ENCODE peak calls at places on chromosomes 12 and 14, in nine cellular contexts. Z, L, T, O, M, B, D, R and C are unnamed samples. For H3K4me1, the result is how much of the 10 kb centered on the place peaks cover.

GRCh38 chr14:94114589-94115067 is 4.1 kb downstream of the IFI27 start:
- DNase-seq in Z (no peak), L (peak), T (no peak), O (no peak), M (no peak), B (peak), D (peak), R (no peak), C (no peak)

GRCh38 chr12:57811028-57811755 is 7.3 kb downstream of the AVIL start:
- DNase-seq in Z (no peak), L (no peak), T (no peak), O (no peak), M (no peak), B (no peak), D (no peak), R (no peak), C (no peak)

GRCh38 chr12:94458882-94459772 is 540 bp downstream of the CEP83 start:
- DNase-seq in Z (peak), L (no peak), T (peak), O (peak), M (peak), B (no peak), D (no peak), R (no peak), C (no peak)

GRCh38 chr14:90061849-90062794 is at the start of gene KCNK13:
- DNase-seq in Z (no peak), L (no peak), T (peak), O (peak), M (no peak), B (no peak), D (peak), R (no peak), C (peak)

GRCh38 chr14:91095178-91095577 is 18.7 kb upstream of the DGLUCY start:
- DNase-seq in Z (no peak), L (no peak), T (no peak), O (no peak), M (no peak), B (no peak), D (no peak), R (no peak), C (no peak)

GRCh38 chr12:58171914-58172313 is 230.5 kb downstream of the ATP23 start:
- DNase-seq in Z (peak), L (no peak), T (no peak), O (no peak), M (no peak), B (no peak), D (no peak), R (no peak), C (no peak)

GRCh38 chr12:110744697-110745264 is 2.1 kb upstream of the PPP1CC start:
- DNase-seq in Z (no peak), L (no peak), T (peak), O (peak), M (no peak), B (no peak), D (no peak), R (no peak), C (no peak)

GRCh38 chr12:75526655-75527511 is 15.5 kb upstream of the KRR1 start:
- DNase-seq in Z (peak), L (no peak), T (peak), O (peak), M (peak), B (no peak), D (no peak), R (no peak), C (no peak)

GRCh38 chr14:84209021-84209420 is 1320.9 kb upstream of the FLRT2 start:
- DNase-seq in Z (no peak), L (no peak), T (no peak), O (no peak), M (no peak), B (no peak), D (no peak), R (no peak), C (no peak)

GRCh38 chr12:92290881-92291280 is 145.2 kb upstream of the BTG1 start:
- DNase-seq in Z (peak), L (no peak), T (peak), O (no peak), M (no peak), B (no peak), D (no peak), R (no peak), C (no peak)

GRCh38 chr12:14910090-14910915 is 24.6 kb upstream of the MGP start:
- DNase-seq in Z (peak), L (no peak), T (peak), O (peak), M (no peak), B (no peak), D (no peak), R (no peak), C (no peak)

GRCh38 chr12:109329710-109330109 is 18.0 kb upstream of the MYO1H start:
- DNase-seq in Z (no peak), L (no peak), T (no peak), O (no peak), M (no peak), B (no peak), D (no peak), R (no peak), C (no peak)

GRCh38 chr14:96037891-96038557 is 1.1 kb upstream of the C14orf132 start:
- DNase-seq in Z (no peak), L (peak), T (peak), O (no peak), M (no peak), B (no peak), D (no peak), R (peak), C (peak)

GRCh38 chr12:6494968-6495367 is 1.1 kb downstream of the NCAPD2 start:
- DNase-seq in Z (no peak), L (no peak), T (peak), O (peak), M (no peak), B (no peak), D (no peak), R (no peak), C (no peak)
- H3K4me3 ChIP-seq in Z (peak), L (peak), T (peak), O (peak), M (peak), B (no peak), D (no peak), R (peak), C (peak)

GRCh38 chr12:6961695-6962284 is 8.7 kb downstream of the PHB2 start:
- DNase-seq in Z (peak), L (peak), T (peak), O (peak), M (peak), B (peak), D (peak), R (peak), C (peak)
- H3K4me1 ChIP-seq in Z (under half), L (under half), T (under half), O (under half), M (under half), B (under half), D (under half), R (half or more), C (half or more)

GRCh38 chr14:74952195-74952665 is 3.2 kb downstream of the PGF start:
- DNase-seq in Z (no peak), L (no peak), T (no peak), O (no peak), M (no peak), B (no peak), D (no peak), R (no peak), C (no peak)
- H3K4me3 ChIP-seq in Z (no peak), L (no peak), T (no peak), O (no peak), M (no peak), B (no peak), D (no peak), R (no peak), C (peak)

GRCh38 chr14:69620211-69620611 is 8.8 kb downstream of the SUSD6 start:
- DNase-seq in Z (peak), L (no peak), T (peak), O (no peak), M (no peak), B (no peak), D (no peak), R (no peak), C (no peak)

GRCh38 chr14:69626132-69626500 is 14.7 kb downstream of the SUSD6 start:
- DNase-seq in Z (no peak), L (no peak), T (no peak), O (no peak), M (no peak), B (no peak), D (no peak), R (no peak), C (no peak)

GRCh38 chr14:69620981-69621380 is 9.6 kb downstream of the SUSD6 start:
- DNase-seq in Z (no peak), L (no peak), T (no peak), O (no peak), M (no peak), B (no peak), D (no peak), R (no peak), C (no peak)

GRCh38 chr14:69625299-69626131 is 14.1 kb downstream of the SUSD6 start:
- DNase-seq in Z (peak), L (no peak), T (peak), O (no peak), M (no peak), B (no peak), D (no peak), R (peak), C (peak)

DNA sequence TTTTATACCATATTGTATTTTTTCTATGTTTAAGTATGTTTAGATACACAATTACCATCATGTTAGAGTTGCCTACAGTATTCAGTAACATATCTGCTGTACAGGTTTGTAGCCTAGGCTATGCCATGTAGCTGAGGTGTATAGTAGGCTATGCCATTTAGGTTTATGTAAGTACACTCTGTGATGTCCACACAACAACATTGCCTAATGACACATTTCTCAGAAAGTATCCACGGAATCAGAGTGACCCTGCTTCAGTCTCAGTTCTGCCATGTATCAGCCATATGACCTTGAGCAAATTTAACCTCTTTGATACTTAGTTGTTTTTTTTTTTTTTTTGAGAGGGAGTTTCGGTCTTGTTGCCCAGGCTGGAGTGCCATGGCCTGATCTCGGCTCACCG is 12.7 kb downstream of the SUSD6 start:
- DNase-seq in Z (no peak), L (no peak), T (no peak), O (no peak), M (no peak), B (no peak), D (no peak), R (no peak), C (no peak)
- H3K4me1 ChIP-seq in Z (under half), L (under half), T (under half), O (under half), M (under half), B (under half), D (under half), R (half or more), C (half or more)

GRCh38 chr14:65704412-65704811 is 291.9 kb downstream of the FUT8 start:
- DNase-seq in Z (peak), L (no peak), T (no peak), O (no peak), M (no peak), B (no peak), D (no peak), R (no peak), C (no peak)
- H3K4me3 ChIP-seq in Z (no peak), L (no peak), T (no peak), O (no peak), M (no peak), B (no peak), D (no peak), R (no peak), C (no peak)

GRCh38 chr14:54651649-54652048 is 84.7 kb downstream of the SAMD4A start:
- DNase-seq in Z (peak), L (no peak), T (peak), O (peak), M (no peak), B (no peak), D (no peak), R (no peak), C (no peak)

GRCh38 chr14:54652890-54653201 is 85.9 kb downstream of the SAMD4A start:
- DNase-seq in Z (no peak), L (no peak), T (no peak), O (no peak), M (no peak), B (no peak), D (no peak), R (no peak), C (no peak)

GRCh38 chr14:54654600-54654999 is 87.7 kb downstream of the SAMD4A start:
- DNase-seq in Z (no peak), L (no peak), T (no peak), O (no peak), M (no peak), B (no peak), D (no peak), R (no peak), C (no peak)

GRCh38 chr14:54652188-54652889 is 85.4 kb downstream of the SAMD4A start:
- DNase-seq in Z (peak), L (peak), T (peak), O (peak), M (peak), B (peak), D (no peak), R (peak), C (peak)

GRCh38 chr14:54653764-54654469 is 87.0 kb downstream of the SAMD4A start:
- DNase-seq in Z (peak), L (no peak), T (peak), O (peak), M (no peak), B (no peak), D (no peak), R (no peak), C (peak)
- H3K4me1 ChIP-seq in Z (half or more), L (under half), T (half or more), O (half or more), M (under half), B (under half), D (under half), R (under half), C (half or more)

GRCh38 chr14:60720391-60720790 is 3.8 kb downstream of the SIX4 start:
- DNase-seq in Z (no peak), L (no peak), T (no peak), O (no peak), M (no peak), B (no peak), D (no peak), R (no peak), C (no peak)
- H3K4me3 ChIP-seq in Z (peak), L (no peak), T (no peak), O (peak), M (no peak), B (no peak), D (no peak), R (no peak), C (no peak)

GRCh38 chr14:100567877-100568163 is 19.4 kb downstream of the BEGAIN start:
- DNase-seq in Z (no peak), L (no peak), T (no peak), O (no peak), M (no peak), B (no peak), D (no peak), R (no peak), C (no peak)

GRCh38 chr14:100568164-100568997 is 18.8 kb downstream of the BEGAIN start:
- DNase-seq in Z (no peak), L (no peak), T (no peak), O (no peak), M (no peak), B (no peak), D (peak), R (no peak), C (no peak)

GRCh38 chr14:100568998-100569733 is 18.1 kb downstream of the BEGAIN start:
- DNase-seq in Z (no peak), L (no peak), T (no peak), O (no peak), M (no peak), B (no peak), D (no peak), R (no peak), C (no peak)

GRCh38 chr14:100570726-100571454 is 16.3 kb downstream of the BEGAIN start:
- DNase-seq in Z (no peak), L (no peak), T (no peak), O (no peak), M (no peak), B (no peak), D (no peak), R (no peak), C (no peak)

GRCh38 chr14:100569734-100570251 is 17.4 kb downstream of the BEGAIN start:
- DNase-seq in Z (no peak), L (no peak), T (no peak), O (no peak), M (no peak), B (no peak), D (no peak), R (no peak), C (no peak)
- H3K4me1 ChIP-seq in Z (under half), L (under half), T (under half), O (under half), M (under half), B (under half), D (under half), R (under half), C (under half)